ENCODE peak calls at places on chromosomes 16 and 17, in four cellular contexts. O is activated CD8-positive, alpha-beta T cell treated with anti-CD3 and anti-CD28 coated beads for 36 hours; B is AG04450; F is lower lobe of right lung. A is an unnamed sample.

GRCh38 chr17:75546181-75546580 is 20.7 kb downstream of the LLGL2 start:
- DNase-seq in O (no peak), B (no peak), F (no peak), A (no peak)

GRCh38 chr16:7025616-7026190 is 306.9 kb upstream of the RBFOX1 start:
- DNase-seq in O (peak), B (no peak), F (peak), A (no peak)

GRCh38 chr16:19518423-19518822 is 3.5 kb downstream of the GDE1 start:
- DNase-seq in O (no peak), B (no peak), F (no peak), A (no peak)

GRCh38 chr16:67901734-67902133 is 8.7 kb downstream of the PSKH1 start:
- DNase-seq in O (no peak), B (no peak), F (no peak), A (no peak)

GRCh38 chr17:33292981-33293867 is at the start of gene ASIC2:
- DNase-seq in O (no peak), B (no peak), F (no peak), A (peak)

GRCh38 chr16:27712251-27712711 is 162.3 kb downstream of the KATNIP start:
- DNase-seq in O (no peak), B (no peak), F (no peak), A (peak)

GRCh38 chr17:2602597-2603017 is 9.2 kb downstream of the PAFAH1B1 start:
- DNase-seq in O (peak), B (no peak), F (no peak), A (no peak)

GRCh38 chr17:69267219-69267618 is 38.6 kb upstream of the ABCA10 start:
- DNase-seq in O (no peak), B (no peak), F (no peak), A (no peak)

GRCh38 chr16:24228514-24228913 is 27.6 kb upstream of the CACNG3 start:
- DNase-seq in O (no peak), B (no peak), F (no peak), A (no peak)

GRCh38 chr17:17032131-17032692 is 10.0 kb upstream of the MPRIP start:
- DNase-seq in O (no peak), B (no peak), F (peak), A (peak)

GRCh38 chr17:39199986-39200879 is at the start of gene RPL19:
- DNase-seq in O (peak), B (peak), F (peak), A (no peak)

GRCh38 chr16:25874196-25874595 is 182.4 kb downstream of the HS3ST4 start:
- DNase-seq in O (no peak), B (no peak), F (no peak), A (no peak)

GRCh38 chr17:27265333-27265732 is 28.6 kb upstream of the WSB1 start:
- DNase-seq in O (no peak), B (no peak), F (no peak), A (no peak)

GRCh38 chr17:32627233-32628008 is 140.6 kb downstream of the CDK5R1 start:
- DNase-seq in O (no peak), B (no peak), F (no peak), A (no peak)

GRCh38 chr16:26464576-26465266 is 602.0 kb upstream of the C16orf82 start:
- DNase-seq in O (peak), B (no peak), F (no peak), A (no peak)

GRCh38 chr17:81825841-81826471 is 7.1 kb downstream of the MCRIP1 start:
- DNase-seq in O (no peak), B (no peak), F (no peak), A (no peak)
- TF ChIP-seq CTCF in O (no peak), B (no peak), F (no peak), A (no peak)

GRCh38 chr17:6473128-6473767 is 29.0 kb downstream of the PIMREG start:
- DNase-seq in O (peak), B (peak), F (peak), A (no peak)
- TF ChIP-seq CTCF in O (peak), B (peak), F (peak), A (peak)

GRCh38 chr16:85607331-85607765 is 5.8 kb upstream of the GSE1 start:
- DNase-seq in O (peak), B (no peak), F (no peak), A (no peak)
- TF ChIP-seq CTCF in O (no peak), B (no peak), F (no peak), A (peak)

DNA sequence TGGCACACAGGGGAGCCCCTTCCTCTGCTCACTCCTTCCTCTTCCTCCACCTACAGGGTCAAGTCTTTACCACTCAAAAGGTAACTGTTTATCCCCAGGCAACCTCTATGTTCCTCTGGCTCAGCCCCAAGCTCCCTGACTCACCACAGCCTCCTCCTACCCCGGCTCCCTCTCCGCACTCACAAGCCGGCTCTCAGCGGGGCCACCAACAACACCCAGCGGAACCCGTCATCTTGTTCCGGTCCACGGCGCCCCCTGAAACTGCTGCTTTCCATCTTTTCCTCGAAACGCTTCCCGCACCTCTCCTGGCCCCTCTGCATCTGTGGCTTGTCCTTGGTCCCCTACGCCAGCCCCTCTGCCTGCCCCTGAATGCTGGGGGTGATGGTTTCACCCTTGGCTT is 58.4 kb downstream of the NXN start:
- DNase-seq in O (no peak), B (no peak), F (no peak), A (no peak)
- TF ChIP-seq CTCF in O (no peak), B (no peak), F (no peak), A (no peak)

DNA sequence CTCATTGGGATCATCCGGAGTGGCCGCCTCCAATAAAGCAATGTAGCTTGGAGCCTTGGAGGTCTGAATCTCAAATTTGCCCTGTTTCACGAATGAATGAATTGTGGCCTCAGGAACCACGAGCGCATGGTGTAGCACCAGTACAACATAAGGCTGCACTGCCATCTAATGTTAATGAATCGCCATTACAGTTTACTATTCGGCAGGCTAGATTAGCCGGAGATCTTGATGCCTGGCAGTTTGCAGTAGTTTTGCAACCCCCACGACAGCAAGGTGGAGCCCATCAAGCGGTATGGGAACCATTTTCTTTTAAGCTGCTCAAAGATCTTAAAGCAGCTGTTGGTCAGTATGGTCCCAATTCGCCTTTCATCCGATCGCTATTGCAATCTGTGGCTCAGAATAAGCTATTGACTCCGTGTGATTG is 18.8 kb downstream of the ALOX15B start:
- DNase-seq in O (peak), B (peak), F (peak), A (no peak)
- TF ChIP-seq CTCF in O (peak), B (peak), F (peak), A (peak)

DNA sequence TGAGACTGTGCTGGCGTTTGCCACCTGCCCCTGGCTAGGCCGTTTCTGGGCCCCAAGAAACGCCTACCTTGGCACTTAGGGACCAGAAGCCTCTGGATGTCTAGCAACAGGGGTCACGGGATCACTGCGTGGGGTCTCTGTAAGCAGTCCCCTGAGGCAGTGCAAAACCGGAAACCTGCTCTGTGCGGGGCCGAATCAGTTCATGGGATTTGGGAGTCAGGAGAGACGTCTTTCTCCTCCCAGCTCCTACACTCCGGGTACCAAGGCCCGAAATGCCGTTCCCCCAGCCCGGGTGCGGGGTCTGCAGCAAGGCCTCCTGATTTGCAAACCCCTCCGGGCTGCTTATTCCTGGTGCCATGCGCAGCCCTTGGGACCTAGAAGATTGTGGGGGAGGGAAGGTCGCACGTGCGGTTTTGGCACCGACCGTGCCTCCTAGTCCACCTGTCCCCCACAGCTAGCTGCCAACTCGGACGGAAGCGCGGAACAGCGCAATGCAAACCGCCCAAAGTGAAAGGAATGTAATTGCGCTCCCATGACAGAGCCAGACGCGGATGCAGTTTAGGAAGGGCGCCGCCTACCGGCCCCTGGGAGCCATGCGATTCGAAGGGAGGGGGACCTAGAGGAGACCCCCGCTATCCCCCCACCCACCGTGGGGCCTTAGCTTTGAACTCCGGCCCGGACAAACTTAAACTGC is 6.5 kb downstream of the IRX5 start:
- DNase-seq in O (peak), B (no peak), F (peak), A (peak)
- TF ChIP-seq CTCF in O (peak), B (peak), F (peak), A (peak)

DNA sequence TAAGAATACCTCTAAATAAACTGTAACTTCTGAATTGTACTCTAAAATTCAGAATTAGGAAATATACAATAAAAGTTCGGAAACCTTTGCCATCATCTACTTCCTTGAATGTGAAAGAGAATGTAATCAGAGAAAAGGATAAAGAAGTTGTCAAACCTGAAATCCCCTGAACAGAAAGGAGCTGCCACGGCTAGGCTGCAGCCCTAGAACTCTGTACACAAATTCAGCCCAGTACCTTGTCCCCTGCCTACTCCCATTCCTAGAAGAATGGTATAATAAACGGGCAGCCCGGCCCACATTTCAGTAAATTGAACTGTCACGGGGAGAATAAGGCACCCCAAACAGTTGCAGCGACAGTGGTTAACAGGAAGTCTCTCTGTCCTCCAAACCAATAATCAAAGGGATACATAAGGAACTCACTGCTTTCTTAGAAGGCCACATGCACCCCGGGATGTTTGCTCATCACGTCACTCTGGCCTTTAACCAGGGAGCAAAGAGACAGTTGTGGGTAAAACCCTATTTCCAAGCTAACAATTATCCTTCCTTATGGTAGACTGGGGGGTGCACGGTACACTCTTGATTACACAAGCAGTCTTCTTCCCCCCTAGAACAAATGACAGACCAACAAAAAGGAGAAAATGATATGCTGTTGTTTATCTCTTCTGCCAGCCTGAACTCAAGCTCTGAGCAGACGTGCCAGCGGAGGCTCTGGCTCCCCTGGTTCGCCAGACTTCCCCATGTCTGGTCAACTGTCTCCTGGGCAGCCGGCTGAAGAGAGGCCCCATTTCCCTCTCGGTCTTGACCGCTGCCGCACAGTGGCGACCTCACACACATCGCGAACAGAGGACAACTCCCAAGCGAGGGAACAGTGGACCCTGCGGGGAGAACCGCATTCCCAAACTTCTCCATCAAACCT is 24.5 kb upstream of the RFFL start:
- DNase-seq in O (peak), B (no peak), F (peak), A (no peak)
- TF ChIP-seq CTCF in O (no peak), B (no peak), F (no peak), A (peak)

A was measured in chondrocyte.